ENCODE peak calls at places on chromosomes 7 and 10, in nine cellular contexts. One of them, this sample, is unnamed.

GRCh38 chr10:48522011-48522765 is 82.7 kb downstream of the ARHGAP22 start:
- DNase-seq in IMR-90: no peak
- DNase-seq in ovary: no peak
- DNase-seq in left lung: no peak
- DNase-seq in MM.1S: no peak
- DNase-seq in mesenchymal stem cell: no peak
- DNase-seq in psoas muscle: no peak
- DNase-seq in hepatocyte: no peak
- DNase-seq in effector memory CD4-positive, alpha-beta T cell: no peak
- DNase-seq in this sample: no peak

GRCh38 chr10:115355162-115355760 is 262.1 kb downstream of the ATRNL1 start:
- DNase-seq in hepatocyte: peak; percentile 82
- DNase-seq in ovary: no peak
- DNase-seq in psoas muscle: no peak
- DNase-seq in left lung: no peak
- DNase-seq in IMR-90: peak; percentile 63
- DNase-seq in mesenchymal stem cell: peak; percentile 66
- DNase-seq in effector memory CD4-positive, alpha-beta T cell: no peak
- DNase-seq in MM.1S: peak; percentile 74
- DNase-seq in this sample: peak; percentile 1

GRCh38 chr10:102595293-102595692 is 49.0 kb upstream of the TRIM8 start:
- DNase-seq in MM.1S: no peak
- DNase-seq in ovary: no peak
- DNase-seq in psoas muscle: no peak
- DNase-seq in mesenchymal stem cell: no peak
- DNase-seq in left lung: no peak
- DNase-seq in IMR-90: no peak
- DNase-seq in effector memory CD4-positive, alpha-beta T cell: no peak
- DNase-seq in hepatocyte: no peak
- DNase-seq in this sample: no peak

GRCh38 chr10:27857616-27858015 is 112.0 kb upstream of the MKX start:
- DNase-seq in MM.1S: no peak
- DNase-seq in left lung: no peak
- DNase-seq in ovary: no peak
- DNase-seq in IMR-90: no peak
- DNase-seq in psoas muscle: no peak
- DNase-seq in hepatocyte: no peak
- DNase-seq in mesenchymal stem cell: no peak
- DNase-seq in effector memory CD4-positive, alpha-beta T cell: no peak
- DNase-seq in this sample: no peak

GRCh38 chr10:6017781-6018354 is 40.5 kb upstream of the IL15RA start:
- DNase-seq in ovary: no peak
- DNase-seq in mesenchymal stem cell: no peak
- DNase-seq in left lung: no peak
- DNase-seq in MM.1S: no peak
- DNase-seq in IMR-90: no peak
- DNase-seq in psoas muscle: no peak
- DNase-seq in hepatocyte: no peak
- DNase-seq in effector memory CD4-positive, alpha-beta T cell: no peak
- DNase-seq in this sample: no peak

GRCh38 chr7:118080947-118081346 is 103.0 kb upstream of the LSM8 start:
- DNase-seq in mesenchymal stem cell: peak; percentile 82
- DNase-seq in left lung: no peak
- DNase-seq in IMR-90: peak; percentile 81
- DNase-seq in hepatocyte: peak; percentile 43
- DNase-seq in effector memory CD4-positive, alpha-beta T cell: no peak
- DNase-seq in ovary: no peak
- DNase-seq in psoas muscle: no peak
- DNase-seq in MM.1S: peak; percentile 23
- DNase-seq in this sample: no peak

GRCh38 chr10:71085689-71086438 is 126.5 kb upstream of the UNC5B start:
- DNase-seq in left lung: no peak
- DNase-seq in effector memory CD4-positive, alpha-beta T cell: no peak
- DNase-seq in mesenchymal stem cell: no peak
- DNase-seq in MM.1S: no peak
- DNase-seq in psoas muscle: peak; percentile 24
- DNase-seq in hepatocyte: peak; percentile 2
- DNase-seq in ovary: no peak
- DNase-seq in IMR-90: no peak
- DNase-seq in this sample: no peak

GRCh38 chr7:16849295-16850148 is 32.3 kb downstream of the AGR3 start:
- DNase-seq in effector memory CD4-positive, alpha-beta T cell: no peak
- DNase-seq in mesenchymal stem cell: no peak
- DNase-seq in left lung: peak; percentile 61
- DNase-seq in psoas muscle: no peak
- DNase-seq in ovary: no peak
- DNase-seq in IMR-90: no peak
- DNase-seq in hepatocyte: no peak
- DNase-seq in MM.1S: no peak
- DNase-seq in this sample: no peak

GRCh38 chr7:148261523-148261922 is 329.0 kb upstream of the C7orf33 start:
- DNase-seq in effector memory CD4-positive, alpha-beta T cell: no peak
- DNase-seq in IMR-90: no peak
- DNase-seq in hepatocyte: no peak
- DNase-seq in mesenchymal stem cell: no peak
- DNase-seq in MM.1S: no peak
- DNase-seq in left lung: no peak
- DNase-seq in ovary: peak; percentile 40
- DNase-seq in psoas muscle: no peak
- DNase-seq in this sample: no peak

GRCh38 chr7:22781230-22781711 is 41.4 kb downstream of the TOMM7 start:
- DNase-seq in hepatocyte: no peak
- DNase-seq in psoas muscle: no peak
- DNase-seq in IMR-90: peak; percentile 97
- DNase-seq in effector memory CD4-positive, alpha-beta T cell: no peak
- DNase-seq in left lung: no peak
- DNase-seq in MM.1S: no peak
- DNase-seq in mesenchymal stem cell: peak; percentile 51
- DNase-seq in ovary: no peak
- DNase-seq in this sample: no peak

GRCh38 chr10:68876246-68876918 is 24.7 kb upstream of the DDX50 start:
- DNase-seq in MM.1S: no peak
- DNase-seq in psoas muscle: no peak
- DNase-seq in hepatocyte: peak; percentile 77
- DNase-seq in effector memory CD4-positive, alpha-beta T cell: no peak
- DNase-seq in IMR-90: peak; percentile 10
- DNase-seq in left lung: no peak
- DNase-seq in ovary: no peak
- DNase-seq in mesenchymal stem cell: peak; percentile 78
- DNase-seq in this sample: no peak

GRCh38 chr7:34341331-34341730 is 316.7 kb upstream of the NPSR1 start:
- DNase-seq in effector memory CD4-positive, alpha-beta T cell: no peak
- DNase-seq in hepatocyte: no peak
- DNase-seq in IMR-90: no peak
- DNase-seq in mesenchymal stem cell: no peak
- DNase-seq in MM.1S: no peak
- DNase-seq in psoas muscle: no peak
- DNase-seq in left lung: no peak
- DNase-seq in ovary: no peak
- DNase-seq in this sample: no peak

GRCh38 chr7:45000096-45001032 is at the start of gene CCM2:
- DNase-seq in effector memory CD4-positive, alpha-beta T cell: no peak
- DNase-seq in MM.1S: peak; percentile 35
- DNase-seq in hepatocyte: peak; percentile 63
- DNase-seq in ovary: peak; percentile 78
- DNase-seq in IMR-90: peak; percentile 32
- DNase-seq in mesenchymal stem cell: peak; percentile 46
- DNase-seq in psoas muscle: peak; percentile 81
- DNase-seq in left lung: peak; percentile 91
- DNase-seq in this sample: no peak

GRCh38 chr10:119190353-119190752 is 11.7 kb upstream of the PRDX3 start:
- DNase-seq in mesenchymal stem cell: peak; percentile 98
- DNase-seq in ovary: no peak
- DNase-seq in hepatocyte: peak; percentile 70
- DNase-seq in effector memory CD4-positive, alpha-beta T cell: no peak
- DNase-seq in left lung: no peak
- DNase-seq in psoas muscle: no peak
- DNase-seq in MM.1S: no peak
- DNase-seq in IMR-90: peak; percentile 99
- DNase-seq in this sample: no peak

GRCh38 chr7:30923774-30924413 is 12.2 kb downstream of the AQP1 start:
- DNase-seq in left lung: peak; percentile 47
- DNase-seq in effector memory CD4-positive, alpha-beta T cell: no peak
- DNase-seq in psoas muscle: no peak
- DNase-seq in hepatocyte: no peak
- DNase-seq in mesenchymal stem cell: no peak
- DNase-seq in MM.1S: no peak
- DNase-seq in ovary: peak; percentile 5
- DNase-seq in IMR-90: no peak
- DNase-seq in this sample: no peak

GRCh38 chr10:42755028-42755451 is 27.6 kb upstream of the BMS1 start:
- DNase-seq in hepatocyte: peak; percentile 17
- DNase-seq in MM.1S: no peak
- DNase-seq in mesenchymal stem cell: no peak
- DNase-seq in effector memory CD4-positive, alpha-beta T cell: no peak
- DNase-seq in ovary: no peak
- DNase-seq in left lung: peak; percentile 78
- DNase-seq in IMR-90: no peak
- DNase-seq in psoas muscle: no peak
- DNase-seq in this sample: no peak

GRCh38 chr10:82883588-82883987 is 1008.6 kb downstream of the NRG3 start:
- DNase-seq in psoas muscle: no peak
- DNase-seq in ovary: no peak
- DNase-seq in mesenchymal stem cell: no peak
- DNase-seq in left lung: no peak
- DNase-seq in IMR-90: no peak
- DNase-seq in effector memory CD4-positive, alpha-beta T cell: no peak
- DNase-seq in MM.1S: no peak
- DNase-seq in hepatocyte: no peak
- DNase-seq in this sample: no peak

GRCh38 chr10:34936061-34936460 is 121.0 kb upstream of the PARD3 start:
- DNase-seq in hepatocyte: no peak
- DNase-seq in mesenchymal stem cell: no peak
- DNase-seq in effector memory CD4-positive, alpha-beta T cell: no peak
- DNase-seq in MM.1S: no peak
- DNase-seq in left lung: no peak
- DNase-seq in ovary: no peak
- DNase-seq in IMR-90: no peak
- DNase-seq in psoas muscle: no peak
- DNase-seq in this sample: no peak

DNA sequence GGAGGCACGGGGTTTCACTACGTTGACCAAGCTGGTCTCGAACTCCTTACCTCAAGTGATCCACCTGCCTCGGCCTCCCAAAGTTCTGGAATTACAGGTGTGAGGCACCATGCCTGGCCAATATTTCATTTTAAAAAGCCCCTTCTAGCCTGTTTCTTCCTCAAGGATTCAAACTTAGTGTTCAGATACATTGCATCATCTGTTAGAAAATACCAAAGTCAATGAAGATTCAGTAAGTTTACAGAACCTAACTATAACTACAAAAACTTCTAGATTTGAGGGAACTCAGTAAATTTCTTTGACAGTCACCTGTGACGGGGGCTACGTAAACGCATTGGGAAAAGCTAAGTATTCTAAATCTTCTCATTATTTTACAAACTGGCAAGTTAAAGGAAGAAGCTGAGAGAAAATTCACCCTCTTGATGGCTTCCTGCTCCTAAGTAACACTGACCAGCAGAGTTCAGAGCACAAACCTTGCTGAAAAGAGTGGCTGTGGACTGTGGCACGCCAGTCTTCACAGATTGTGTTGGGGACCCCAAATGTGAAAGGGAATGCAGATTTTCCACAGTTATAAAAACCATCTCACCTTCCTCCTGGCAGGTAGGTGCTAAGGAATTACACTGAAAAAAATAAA is 162.2 kb downstream of the PKD1L1 start:
- DNase-seq in hepatocyte: no peak
- DNase-seq in mesenchymal stem cell: no peak
- DNase-seq in MM.1S: no peak
- DNase-seq in IMR-90: no peak
- DNase-seq in effector memory CD4-positive, alpha-beta T cell: no peak
- DNase-seq in ovary: no peak
- DNase-seq in left lung: no peak
- DNase-seq in psoas muscle: no peak
- DNase-seq in this sample: no peak
- H3K4me1 ChIP-seq in hepatocyte: peaks cover 44% of the 10 kb centered on the region
- H3K4me1 ChIP-seq in mesenchymal stem cell: peaks cover 13% of the 10 kb centered on the region
- H3K4me1 ChIP-seq in MM.1S: no peaks in the 10 kb centered on the region
- H3K4me1 ChIP-seq in IMR-90: peaks cover 26% of the 10 kb centered on the region
- H3K4me1 ChIP-seq in effector memory CD4-positive, alpha-beta T cell: no peaks in the 10 kb centered on the region
- H3K4me1 ChIP-seq in ovary: peaks cover 14% of the 10 kb centered on the region
- H3K4me1 ChIP-seq in left lung: no peaks in the 10 kb centered on the region
- H3K4me1 ChIP-seq in psoas muscle: peaks cover 4% of the 10 kb centered on the region
- H3K4me1 ChIP-seq in this sample: no peaks in the 10 kb centered on the region

GRCh38 chr10:123570051-123570897 is 95.9 kb upstream of the GPR26 start:
- DNase-seq in hepatocyte: no peak
- DNase-seq in effector memory CD4-positive, alpha-beta T cell: no peak
- DNase-seq in MM.1S: no peak
- DNase-seq in IMR-90: no peak
- DNase-seq in ovary: no peak
- DNase-seq in psoas muscle: no peak
- DNase-seq in left lung: no peak
- DNase-seq in mesenchymal stem cell: no peak
- DNase-seq in this sample: no peak
- H3K27me3 ChIP-seq in hepatocyte: peaks cover 29% of the 10 kb centered on the region
- H3K27me3 ChIP-seq in effector memory CD4-positive, alpha-beta T cell: no peaks in the 10 kb centered on the region
- H3K27me3 ChIP-seq in MM.1S: no peaks in the 10 kb centered on the region
- H3K27me3 ChIP-seq in IMR-90: no peaks in the 10 kb centered on the region
- H3K27me3 ChIP-seq in ovary: no peaks in the 10 kb centered on the region
- H3K27me3 ChIP-seq in psoas muscle: no peaks in the 10 kb centered on the region
- H3K27me3 ChIP-seq in left lung: no peaks in the 10 kb centered on the region
- H3K27me3 ChIP-seq in mesenchymal stem cell: peaks cover 81% of the 10 kb centered on the region
- H3K27me3 ChIP-seq in this sample: no peaks in the 10 kb centered on the region

GRCh38 chr7:80150621-80151273 is 16.1 kb downstream of the GNAI1 start:
- DNase-seq in hepatocyte: no peak
- DNase-seq in left lung: no peak
- DNase-seq in ovary: no peak
- DNase-seq in MM.1S: no peak
- DNase-seq in psoas muscle: no peak
- DNase-seq in IMR-90: peak; percentile 54
- DNase-seq in effector memory CD4-positive, alpha-beta T cell: no peak
- DNase-seq in mesenchymal stem cell: peak; percentile 71
- DNase-seq in this sample: no peak
- H3K4me1 ChIP-seq in hepatocyte: peaks cover 25% of the 10 kb centered on the region
- H3K4me1 ChIP-seq in left lung: peaks cover 15% of the 10 kb centered on the region
- H3K4me1 ChIP-seq in ovary: peaks cover 6% of the 10 kb centered on the region
- H3K4me1 ChIP-seq in MM.1S: peaks cover 8% of the 10 kb centered on the region
- H3K4me1 ChIP-seq in psoas muscle: peaks cover 5% of the 10 kb centered on the region
- H3K4me1 ChIP-seq in IMR-90: peaks cover 22% of the 10 kb centered on the region
- H3K4me1 ChIP-seq in effector memory CD4-positive, alpha-beta T cell: no peaks in the 10 kb centered on the region
- H3K4me1 ChIP-seq in mesenchymal stem cell: peaks cover 5% of the 10 kb centered on the region
- H3K4me1 ChIP-seq in this sample: no peaks in the 10 kb centered on the region

GRCh38 chr10:97873569-97873968 is 23.9 kb downstream of the GOLGA7B start:
- DNase-seq in hepatocyte: no peak
- DNase-seq in IMR-90: no peak
- DNase-seq in left lung: no peak
- DNase-seq in MM.1S: no peak
- DNase-seq in mesenchymal stem cell: no peak
- DNase-seq in ovary: no peak
- DNase-seq in psoas muscle: no peak
- DNase-seq in effector memory CD4-positive, alpha-beta T cell: no peak
- DNase-seq in this sample: no peak
- H3K27me3 ChIP-seq in hepatocyte: peaks cover 26% of the 10 kb centered on the region
- H3K27me3 ChIP-seq in IMR-90: peaks cover 39% of the 10 kb centered on the region
- H3K27me3 ChIP-seq in left lung: no peaks in the 10 kb centered on the region
- H3K27me3 ChIP-seq in MM.1S: peaks cover 28% of the 10 kb centered on the region
- H3K27me3 ChIP-seq in mesenchymal stem cell: peaks cover 46% of the 10 kb centered on the region
- H3K27me3 ChIP-seq in ovary: no peaks in the 10 kb centered on the region
- H3K27me3 ChIP-seq in psoas muscle: no peaks in the 10 kb centered on the region
- H3K27me3 ChIP-seq in effector memory CD4-positive, alpha-beta T cell: no peaks in the 10 kb centered on the region
- H3K27me3 ChIP-seq in this sample: no peaks in the 10 kb centered on the region

GRCh38 chr7:76296743-76297740 is 5.4 kb upstream of the HSPB1 start:
- DNase-seq in hepatocyte: peak; percentile 84
- DNase-seq in MM.1S: no peak
- DNase-seq in ovary: peak; percentile 62
- DNase-seq in effector memory CD4-positive, alpha-beta T cell: no peak
- DNase-seq in mesenchymal stem cell: peak; percentile 84
- DNase-seq in psoas muscle: no peak
- DNase-seq in IMR-90: peak; percentile 93
- DNase-seq in left lung: peak; percentile 82
- DNase-seq in this sample: no peak
- H3K4me1 ChIP-seq in hepatocyte: peaks cover 8% of the 10 kb centered on the region
- H3K4me1 ChIP-seq in MM.1S: peaks cover 4% of the 10 kb centered on the region
- H3K4me1 ChIP-seq in ovary: peaks cover 13% of the 10 kb centered on the region
- H3K4me1 ChIP-seq in effector memory CD4-positive, alpha-beta T cell: no peaks in the 10 kb centered on the region
- H3K4me1 ChIP-seq in mesenchymal stem cell: peaks cover 32% of the 10 kb centered on the region
- H3K4me1 ChIP-seq in psoas muscle: peaks cover 67% of the 10 kb centered on the region
- H3K4me1 ChIP-seq in IMR-90: peaks cover 23% of the 10 kb centered on the region
- H3K4me1 ChIP-seq in left lung: peaks cover 50% of the 10 kb centered on the region
- H3K4me1 ChIP-seq in this sample: peaks cover 4% of the 10 kb centered on the region

This sample was measured in CD8-positive, alpha-beta memory T cell.